ENCODE peak calls at places on chromosomes 7 and 10, in ten cellular contexts. F, X, E, V, L, G, J, N, Q and U are unnamed samples.

GRCh38 chr10:43200538-43201390 is 62.5 kb downstream of the CSGALNACT2 start:
- DNase-seq in V (no peak), J (no peak), F (no peak), X (peak; percentile 9), G (no peak), Q (no peak), L (no peak), E (no peak), N (no peak), U (peak; percentile 18)

GRCh38 chr10:88107296-88107695 is 243.9 kb downstream of the PTEN start:
- DNase-seq in X (no peak), V (no peak), E (no peak), G (no peak), J (no peak), Q (no peak), F (no peak), N (no peak), L (no peak), U (no peak)

GRCh38 chr10:34789993-34790506 is 25.0 kb downstream of the PARD3 start:
- DNase-seq in L (no peak), E (no peak), V (no peak), G (no peak), Q (no peak), N (no peak), J (no peak), F (no peak), X (peak; percentile 43), U (no peak)

GRCh38 chr10:124524991-124525653 is 63.5 kb downstream of the LHPP start:
- DNase-seq in F (no peak), Q (no peak), N (peak; percentile 73), L (no peak), V (peak; percentile 72), E (no peak), G (peak; percentile 64), J (no peak), X (peak; percentile 80), U (peak; percentile 84)

GRCh38 chr7:37259381-37259821 is 189.3 kb downstream of the ELMO1 start:
- DNase-seq in F (no peak), N (peak; percentile 37), L (no peak), G (no peak), J (no peak), Q (no peak), V (no peak), X (no peak), E (no peak), U (no peak)

GRCh38 chr10:30186371-30186875 is 127.0 kb upstream of the JCAD start:
- DNase-seq in E (no peak), X (no peak), V (no peak), Q (peak; percentile 12), N (no peak), G (no peak), L (no peak), F (no peak), J (no peak), U (no peak)

GRCh38 chr7:17640730-17641377 is 299.4 kb downstream of the SNX13 start:
- DNase-seq in G (no peak), V (peak; percentile 46), E (peak; percentile 72), J (no peak), Q (peak; percentile 43), N (peak; percentile 56), F (peak; percentile 26), L (peak; percentile 26), X (no peak), U (no peak)

GRCh38 chr7:55223023-55223422 is 142.1 kb upstream of the LANCL2 start:
- DNase-seq in N (no peak), Q (no peak), V (no peak), E (no peak), F (no peak), X (no peak), G (no peak), L (no peak), J (no peak), U (no peak)

GRCh38 chr7:1241510-1242128 is 8.9 kb downstream of the UNCX start:
- DNase-seq in N (no peak), L (no peak), G (no peak), X (no peak), V (no peak), F (no peak), Q (no peak), J (no peak), E (no peak), U (no peak)

GRCh38 chr10:35784751-35785150 is 142.7 kb upstream of the FZD8 start:
- DNase-seq in L (no peak), E (no peak), Q (no peak), X (no peak), F (no peak), G (peak; percentile 65), J (no peak), N (peak; percentile 40), V (no peak), U (no peak)